ENCODE peak calls at places on chromosomes 13 and 19, in four cellular contexts. One of them, this sample, is unnamed.

GRCh38 chr13:35140321-35140720 is 198.3 kb downstream of the NBEA start:
- DNase-seq in IMR-90: peak; percentile 4
- DNase-seq in mesenchymal stem cell: peak; percentile 39
- DNase-seq in mesendoderm: no peak
- DNase-seq in this sample: no peak

GRCh38 chr19:1469936-1470863 is 8.8 kb downstream of the C19orf25 start:
- DNase-seq in IMR-90: no peak
- DNase-seq in mesenchymal stem cell: no peak
- DNase-seq in mesendoderm: peak; percentile 71
- DNase-seq in this sample: peak; percentile 56

GRCh38 chr19:40321076-40321475 is 27.1 kb downstream of the C19orf47 start:
- DNase-seq in IMR-90: no peak
- DNase-seq in mesenchymal stem cell: no peak
- DNase-seq in mesendoderm: no peak
- DNase-seq in this sample: no peak

GRCh38 chr19:43780706-43781525 is at the start of gene KCNN4:
- DNase-seq in IMR-90: peak; percentile 67
- DNase-seq in mesenchymal stem cell: peak; percentile 48
- DNase-seq in mesendoderm: no peak
- DNase-seq in this sample: no peak

GRCh38 chr19:54207908-54208783 is 7.5 kb downstream of the RPS9 start:
- DNase-seq in IMR-90: peak; percentile 78
- DNase-seq in mesenchymal stem cell: peak; percentile 84
- DNase-seq in mesendoderm: peak; percentile 42
- DNase-seq in this sample: peak; percentile 82

GRCh38 chr19:10036601-10037071 is 23.4 kb downstream of the RDH8 start:
- DNase-seq in IMR-90: no peak
- DNase-seq in mesenchymal stem cell: no peak
- DNase-seq in mesendoderm: no peak
- DNase-seq in this sample: no peak

GRCh38 chr13:76868451-76868850 is 17.8 kb downstream of the KCTD12 start:
- DNase-seq in IMR-90: no peak
- DNase-seq in mesenchymal stem cell: no peak
- DNase-seq in mesendoderm: no peak
- DNase-seq in this sample: no peak

GRCh38 chr19:5605362-5605761 is 17.2 kb downstream of the SAFB2 start:
- DNase-seq in IMR-90: no peak
- DNase-seq in mesenchymal stem cell: no peak
- DNase-seq in mesendoderm: no peak
- DNase-seq in this sample: no peak

GRCh38 chr19:7395360-7395781 is 46.6 kb downstream of the ARHGEF18 start:
- DNase-seq in IMR-90: no peak
- DNase-seq in mesenchymal stem cell: peak; percentile 26
- DNase-seq in mesendoderm: no peak
- DNase-seq in this sample: no peak

GRCh38 chr13:71758823-71759222 is 108.2 kb downstream of the DACH1 start:
- DNase-seq in IMR-90: no peak
- DNase-seq in mesenchymal stem cell: peak; percentile 36
- DNase-seq in mesendoderm: peak; percentile 13
- DNase-seq in this sample: no peak

GRCh38 chr19:41098762-41099161 is 10.5 kb downstream of the CYP2A13 start:
- DNase-seq in IMR-90: no peak
- DNase-seq in mesenchymal stem cell: no peak
- DNase-seq in mesendoderm: no peak
- DNase-seq in this sample: no peak

GRCh38 chr19:30870861-30871260 is 478.4 kb downstream of the TSHZ3 start:
- DNase-seq in IMR-90: peak; percentile 1
- DNase-seq in mesenchymal stem cell: no peak
- DNase-seq in mesendoderm: no peak
- DNase-seq in this sample: no peak

GRCh38 chr13:22238269-22238668 is 567.4 kb downstream of the FGF9 start:
- DNase-seq in IMR-90: no peak
- DNase-seq in mesenchymal stem cell: no peak
- DNase-seq in mesendoderm: no peak
- DNase-seq in this sample: no peak

GRCh38 chr13:112346173-112346898 is 29.8 kb upstream of the SPACA7 start:
- DNase-seq in IMR-90: no peak
- DNase-seq in mesenchymal stem cell: no peak
- DNase-seq in mesendoderm: peak; percentile 50
- DNase-seq in this sample: no peak

GRCh38 chr13:97122381-97122996 is 99.6 kb upstream of the MBNL2 start:
- DNase-seq in IMR-90: peak; percentile 73
- DNase-seq in mesenchymal stem cell: peak; percentile 63
- DNase-seq in mesendoderm: no peak
- DNase-seq in this sample: no peak

GRCh38 chr19:6754136-6754535 is 13.1 kb downstream of the SH2D3A start:
- DNase-seq in IMR-90: no peak
- DNase-seq in mesenchymal stem cell: no peak
- DNase-seq in mesendoderm: no peak
- DNase-seq in this sample: no peak

GRCh38 chr19:35419046-35419445 is 29.0 kb upstream of the FFAR2 start:
- DNase-seq in IMR-90: no peak
- DNase-seq in mesenchymal stem cell: no peak
- DNase-seq in mesendoderm: no peak
- DNase-seq in this sample: peak; percentile 76
- H3K9ac ChIP-seq in IMR-90: no peak overlapping the region
- H3K9ac ChIP-seq in mesenchymal stem cell: no peak overlapping the region
- H3K9ac ChIP-seq in mesendoderm: no peak overlapping the region
- H3K9ac ChIP-seq in this sample: no peak overlapping the region

DNA sequence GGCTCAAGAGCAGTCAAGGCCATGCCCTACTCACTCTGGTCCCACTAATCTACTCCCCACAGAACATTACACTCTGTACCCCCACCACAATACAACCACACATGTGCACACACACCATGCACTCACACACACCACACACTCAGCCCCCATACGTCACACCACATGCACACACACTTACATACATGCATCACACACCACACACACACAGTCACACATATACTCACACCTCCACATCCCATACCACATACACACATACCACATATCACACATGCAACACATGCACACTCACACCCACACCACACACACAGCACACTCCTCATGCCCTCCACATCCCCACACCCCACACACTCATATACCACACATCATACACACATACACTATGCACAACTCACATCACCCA is 67.6 kb downstream of the RASL11A start:
- DNase-seq in IMR-90: no peak
- DNase-seq in mesenchymal stem cell: no peak
- DNase-seq in mesendoderm: no peak
- DNase-seq in this sample: no peak
- H2BK120ac ChIP-seq in IMR-90: no peak overlapping the region
- H2BK120ac ChIP-seq in mesenchymal stem cell: no peak overlapping the region
- H2BK120ac ChIP-seq in mesendoderm: no peak overlapping the region
- H2BK120ac ChIP-seq in this sample: no peak overlapping the region

DNA sequence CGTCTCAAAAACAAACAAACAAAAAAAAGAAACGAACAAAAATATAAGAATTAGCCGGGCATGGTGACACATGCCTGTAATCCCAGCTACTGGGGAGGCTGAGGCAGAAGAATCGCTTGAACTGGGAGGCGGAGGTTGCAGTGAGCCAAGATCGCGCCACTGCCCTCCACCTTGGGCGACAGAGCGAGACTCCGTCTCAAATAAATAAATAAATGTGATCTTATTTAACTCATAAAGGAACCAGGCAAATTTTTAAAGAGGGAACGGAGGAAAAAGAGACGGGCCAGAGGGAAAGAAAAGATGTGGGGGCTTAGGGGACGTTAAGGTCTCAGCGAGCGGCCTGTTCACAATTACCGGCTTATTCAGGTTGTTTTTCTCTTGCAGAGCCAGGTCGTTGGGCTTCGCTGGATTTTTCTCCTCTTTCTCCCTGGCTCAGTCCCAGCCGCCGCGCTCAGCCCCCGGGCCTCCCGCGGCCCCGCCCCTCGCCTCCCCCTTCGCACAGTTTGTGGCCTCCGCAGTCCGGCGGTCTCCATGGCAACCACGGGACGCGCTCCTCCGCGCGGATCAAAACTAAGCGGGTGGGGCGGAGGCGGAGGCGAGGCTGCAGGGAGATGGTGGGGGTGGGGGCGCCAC is 2.8 kb upstream of the CCDC8 start:
- DNase-seq in IMR-90: peak; percentile 75
- DNase-seq in mesenchymal stem cell: peak; percentile 91
- DNase-seq in mesendoderm: peak; percentile 96
- DNase-seq in this sample: peak; percentile 29
- H3K9ac ChIP-seq in IMR-90: peak overlapping the region; percentile 25
- H3K9ac ChIP-seq in mesenchymal stem cell: peak overlapping the region; percentile 87
- H3K9ac ChIP-seq in mesendoderm: peak overlapping the region; percentile 70
- H3K9ac ChIP-seq in this sample: no peak overlapping the region

GRCh38 chr19:14479985-14480694 is 5.0 kb upstream of the PTGER1 start:
- DNase-seq in IMR-90: peak; percentile 20
- DNase-seq in mesenchymal stem cell: peak; percentile 43
- DNase-seq in mesendoderm: peak; percentile 82
- DNase-seq in this sample: peak; percentile 55

GRCh38 chr19:14480695-14481069 is 5.5 kb upstream of the PTGER1 start:
- DNase-seq in IMR-90: peak; percentile 85
- DNase-seq in mesenchymal stem cell: peak; percentile 67
- DNase-seq in mesendoderm: no peak
- DNase-seq in this sample: no peak

GRCh38 chr19:14478113-14478545 is 3.0 kb upstream of the PTGER1 start:
- DNase-seq in IMR-90: no peak
- DNase-seq in mesenchymal stem cell: no peak
- DNase-seq in mesendoderm: no peak
- DNase-seq in this sample: no peak

GRCh38 chr19:14477417-14478112 is 2.4 kb upstream of the PTGER1 start:
- DNase-seq in IMR-90: no peak
- DNase-seq in mesenchymal stem cell: no peak
- DNase-seq in mesendoderm: no peak
- DNase-seq in this sample: no peak

DNA sequence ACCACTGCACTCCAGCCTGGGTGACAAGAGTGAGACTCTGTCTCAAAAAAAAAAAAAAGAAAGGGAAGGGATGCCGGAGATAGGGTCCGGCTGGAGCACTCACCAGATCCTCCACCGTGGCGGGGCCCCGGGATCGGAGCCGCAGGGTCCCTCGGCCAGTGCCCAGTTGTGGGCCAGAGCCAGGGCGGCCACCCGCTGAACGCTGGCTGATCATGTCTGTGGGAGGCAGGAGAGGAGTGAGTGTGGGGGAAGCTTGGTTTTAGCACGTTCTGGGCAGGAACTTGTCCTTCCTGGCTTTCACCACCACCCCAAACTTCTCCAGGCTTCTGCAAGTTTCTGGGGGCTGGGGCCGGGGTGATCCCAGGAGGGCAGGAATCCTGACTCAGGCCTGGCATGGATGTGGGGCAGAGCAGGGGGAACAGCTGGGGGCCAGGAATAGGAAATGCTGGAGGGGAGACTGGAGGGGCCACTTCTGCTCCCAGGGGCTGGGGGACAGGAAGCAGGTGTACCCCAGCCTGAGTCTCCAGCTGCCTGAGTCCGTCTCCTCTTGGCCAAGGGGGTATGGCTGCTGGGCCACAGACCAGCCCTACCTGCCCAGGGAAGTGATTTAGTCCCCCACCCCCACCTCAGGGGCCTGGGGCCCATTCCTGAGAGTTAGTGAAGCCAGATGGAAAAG is 4.3 kb upstream of the PTGER1 start:
- DNase-seq in IMR-90: no peak
- DNase-seq in mesenchymal stem cell: no peak
- DNase-seq in mesendoderm: no peak
- DNase-seq in this sample: no peak
- H2BK120ac ChIP-seq in IMR-90: no peak overlapping the region
- H2BK120ac ChIP-seq in mesenchymal stem cell: no peak overlapping the region
- H2BK120ac ChIP-seq in mesendoderm: no peak overlapping the region
- H2BK120ac ChIP-seq in this sample: no peak overlapping the region

DNA sequence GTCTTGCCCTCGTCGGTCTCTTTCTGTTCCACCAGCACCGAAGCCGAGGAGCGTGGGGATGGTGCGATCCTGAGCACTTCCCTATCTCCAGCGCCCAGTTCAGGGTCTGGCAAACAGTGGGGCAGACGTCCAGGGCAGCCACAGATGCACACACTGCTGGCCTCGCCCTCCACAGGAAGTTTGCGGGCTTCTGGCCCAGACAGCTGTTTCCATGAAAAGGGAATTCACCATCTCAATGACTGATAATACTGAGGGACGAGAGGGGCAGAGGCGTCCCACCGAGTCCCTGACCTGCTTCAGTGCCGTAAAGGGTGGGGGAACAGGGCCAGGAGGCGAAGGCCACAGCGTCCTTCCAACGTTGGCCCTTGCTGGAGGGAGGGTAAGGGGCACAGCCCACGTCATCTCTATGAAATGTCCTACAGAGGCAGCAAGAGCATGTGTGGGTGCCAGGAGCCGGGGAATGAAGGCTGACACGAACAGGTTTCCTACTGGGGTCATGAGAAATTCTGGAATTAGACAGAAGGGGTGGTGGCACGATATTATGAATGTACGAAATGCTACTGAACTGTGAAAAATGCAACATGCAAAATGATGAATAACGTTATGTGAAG is 19.5 kb downstream of the SHC2 start:
- DNase-seq in IMR-90: no peak
- DNase-seq in mesenchymal stem cell: no peak
- DNase-seq in mesendoderm: no peak
- DNase-seq in this sample: no peak
- H3K9ac ChIP-seq in IMR-90: no peak overlapping the region
- H3K9ac ChIP-seq in mesenchymal stem cell: no peak overlapping the region
- H3K9ac ChIP-seq in mesendoderm: no peak overlapping the region
- H3K9ac ChIP-seq in this sample: no peak overlapping the region

DNA sequence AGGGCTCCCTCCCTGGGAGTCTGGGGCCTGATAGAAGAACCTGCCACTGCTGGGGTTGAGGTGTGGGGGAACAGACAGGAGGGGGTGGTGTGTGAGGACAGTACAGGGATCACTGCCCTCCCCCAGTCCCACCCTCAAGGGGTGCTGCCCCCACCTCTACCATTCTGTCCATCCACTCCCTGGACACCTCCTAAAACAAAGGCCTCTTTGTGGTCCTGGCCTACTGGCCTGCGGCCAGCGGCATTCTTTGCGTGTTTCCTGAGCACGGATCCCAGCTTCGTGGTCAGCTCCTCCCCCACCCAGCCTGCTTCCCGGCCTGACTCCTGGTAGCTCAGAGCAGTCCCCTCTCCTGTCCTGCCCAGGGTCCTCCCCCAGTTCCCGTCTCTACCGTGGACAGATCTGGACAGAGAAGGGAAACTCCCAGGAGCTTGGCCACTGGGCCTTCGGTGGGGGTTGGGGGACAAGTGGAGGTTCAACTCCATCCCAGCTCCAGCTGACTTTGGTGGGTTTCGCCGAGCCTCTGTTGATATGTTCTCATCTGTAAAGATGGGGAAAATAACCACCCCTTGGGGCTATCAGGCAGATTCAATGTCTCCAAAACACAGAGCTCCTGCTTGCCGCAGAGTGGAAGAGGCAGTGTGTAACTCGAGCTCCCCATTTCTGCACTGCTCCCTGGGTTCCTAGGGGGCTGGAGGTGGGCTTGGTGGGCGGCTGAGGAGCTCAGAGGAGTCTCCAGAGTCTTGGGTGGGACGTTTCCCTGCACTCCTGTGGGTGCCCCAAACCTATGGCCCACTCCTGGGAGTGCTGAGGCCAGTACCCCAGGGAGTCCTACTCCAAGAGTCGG is 48.7 kb downstream of the LYL1 start:
- DNase-seq in IMR-90: peak; percentile 96
- DNase-seq in mesenchymal stem cell: peak; percentile 79
- DNase-seq in mesendoderm: peak; percentile 81
- DNase-seq in this sample: no peak
- H2BK120ac ChIP-seq in IMR-90: peak overlapping the region; percentile 100
- H2BK120ac ChIP-seq in mesenchymal stem cell: peak overlapping the region; percentile 69
- H2BK120ac ChIP-seq in mesendoderm: no peak overlapping the region
- H2BK120ac ChIP-seq in this sample: peak overlapping the region; percentile 86